ENCODE peak calls at places on chromosome 3, in eight cellular contexts. C is fibroblast of mammary gland, X is KG1, T is IMR-90, A is pancreas, W is foreskin fibroblast, B is SHP77, L is iPS-NIHi11. H is an unnamed sample.

GRCh38 chr3:105611304-105612192 is 244.8 kb downstream of the ALCAM start:
- DNase-seq in A (peak; percentile 42), W (no peak), T (no peak), X (no peak), B (no peak), L (peak; percentile 11), C (no peak), H (no peak)

GRCh38 chr3:137687181-137687880 is 76.8 kb upstream of the SOX14 start:
- DNase-seq in B (no peak), A (no peak), X (no peak), C (no peak), L (no peak), T (no peak), W (no peak), H (no peak)

GRCh38 chr3:138911621-138912020 is 35.3 kb downstream of the FOXL2 start:
- DNase-seq in C (no peak), X (no peak), A (no peak), T (no peak), W (no peak), L (no peak), B (no peak), H (no peak)

GRCh38 chr3:151638555-151638954 is 95.2 kb upstream of the AADACL2 start:
- DNase-seq in A (no peak), L (no peak), T (no peak), C (no peak), X (no peak), W (no peak), B (no peak), H (no peak)

GRCh38 chr3:195908439-195909293 is at the start of gene TNK2:
- DNase-seq in L (peak; percentile 65), W (no peak), B (no peak), A (no peak), X (no peak), T (no peak), C (no peak), H (peak; percentile 82)

GRCh38 chr3:152317956-152318355 is 49.2 kb downstream of the MBNL1 start:
- DNase-seq in L (no peak), X (no peak), W (peak; percentile 62), A (no peak), C (peak; percentile 84), B (no peak), T (peak; percentile 87), H (no peak)

GRCh38 chr3:13424111-13424844 is 4.2 kb upstream of the NUP210 start:
- DNase-seq in B (no peak), L (no peak), X (no peak), W (no peak), T (no peak), C (no peak), A (no peak), H (no peak)

GRCh38 chr3:139299261-139300132 is 44.3 kb upstream of the MRPS22 start:
- DNase-seq in C (peak; percentile 83), B (no peak), X (no peak), T (peak; percentile 61), A (peak; percentile 87), W (peak; percentile 59), L (no peak), H (no peak)

GRCh38 chr3:151819910-151820309 is 6.0 kb downstream of the AADAC start:
- DNase-seq in W (no peak), A (no peak), T (no peak), B (no peak), L (no peak), X (no peak), C (no peak), H (no peak)

H was measured in activated effector memory CD4-positive, alpha-beta T cell treated with anti-CD3 and anti-CD28 coated beads, Interleukin-2, amount 50 U/mL, for 16 hours.